ENCODE peak calls at places on chromosomes 4 and X, in five cellular contexts. One of them, this sample, is unnamed.

GRCh38 chr4:40856836-40857362 is 107.1 kb downstream of the NSUN7 start:
- DNase-seq in breast epithelium: no peak
- DNase-seq in K562: peak
- DNase-seq in Panc1: no peak
- DNase-seq in GM23338: peak
- DNase-seq in this sample: no peak

GRCh38 chr4:25075851-25076250 is 45.1 kb upstream of the LGI2 start:
- DNase-seq in breast epithelium: no peak
- DNase-seq in K562: no peak
- DNase-seq in Panc1: no peak
- DNase-seq in GM23338: no peak
- DNase-seq in this sample: no peak

GRCh38 chrX:107849747-107850478 is 24.2 kb downstream of the MID2 start:
- DNase-seq in breast epithelium: no peak
- DNase-seq in K562: no peak
- DNase-seq in Panc1: no peak
- DNase-seq in GM23338: peak
- DNase-seq in this sample: no peak

GRCh38 chrX:71222929-71223328 is at the start of gene GJB1:
- DNase-seq in breast epithelium: no peak
- DNase-seq in K562: no peak
- DNase-seq in Panc1: no peak
- DNase-seq in GM23338: no peak
- DNase-seq in this sample: no peak

GRCh38 chr4:189092596-189092995 is 848.1 kb upstream of the FRG1 start:
- DNase-seq in breast epithelium: no peak
- DNase-seq in K562: no peak
- DNase-seq in Panc1: no peak
- DNase-seq in GM23338: peak
- DNase-seq in this sample: no peak

GRCh38 chrX:20742106-20742505 is 475.4 kb upstream of the RPS6KA3 start:
- DNase-seq in breast epithelium: peak
- DNase-seq in K562: no peak
- DNase-seq in Panc1: no peak
- DNase-seq in GM23338: no peak
- DNase-seq in this sample: no peak

GRCh38 chr4:98092833-98093439 is 50.3 kb downstream of the STPG2 start:
- DNase-seq in breast epithelium: no peak
- DNase-seq in K562: no peak
- DNase-seq in Panc1: no peak
- DNase-seq in GM23338: peak
- DNase-seq in this sample: no peak

GRCh38 chr4:36712013-36712412 is 430.6 kb downstream of the DTHD1 start:
- DNase-seq in breast epithelium: no peak
- DNase-seq in K562: no peak
- DNase-seq in Panc1: no peak
- DNase-seq in GM23338: no peak
- DNase-seq in this sample: no peak

GRCh38 chr4:74320559-74321118 is 12.4 kb downstream of the EPGN start:
- DNase-seq in breast epithelium: peak
- DNase-seq in K562: peak
- DNase-seq in Panc1: peak
- DNase-seq in GM23338: peak
- DNase-seq in this sample: no peak

GRCh38 chrX:119648421-119648775 is 42.2 kb upstream of the NKRF start:
- DNase-seq in breast epithelium: no peak
- DNase-seq in K562: no peak
- DNase-seq in Panc1: no peak
- DNase-seq in GM23338: no peak
- DNase-seq in this sample: no peak

GRCh38 chr4:153345011-153345981 is 808 bp downstream of the MND1 start:
- DNase-seq in breast epithelium: no peak
- DNase-seq in K562: peak
- DNase-seq in Panc1: no peak
- DNase-seq in GM23338: peak
- DNase-seq in this sample: no peak

GRCh38 chr4:25031077-25031606 is 396 bp upstream of the LGI2 start:
- DNase-seq in breast epithelium: no peak
- DNase-seq in K562: no peak
- DNase-seq in Panc1: no peak
- DNase-seq in GM23338: peak
- DNase-seq in this sample: no peak

GRCh38 chr4:80186666-80187065 is 10.6 kb upstream of the PRDM8 start:
- DNase-seq in breast epithelium: no peak
- DNase-seq in K562: no peak
- DNase-seq in Panc1: no peak
- DNase-seq in GM23338: no peak
- DNase-seq in this sample: no peak

GRCh38 chr4:52253025-52253424 is 201.9 kb downstream of the SPATA18 start:
- DNase-seq in breast epithelium: no peak
- DNase-seq in K562: no peak
- DNase-seq in Panc1: no peak
- DNase-seq in GM23338: no peak
- DNase-seq in this sample: no peak

GRCh38 chrX:48736878-48737212 is 24.7 kb upstream of the GLOD5 start:
- DNase-seq in breast epithelium: no peak
- DNase-seq in K562: no peak
- DNase-seq in Panc1: no peak
- DNase-seq in GM23338: no peak
- DNase-seq in this sample: no peak

GRCh38 chrX:10892605-10893225 is 218.4 kb upstream of the HCCS start:
- DNase-seq in breast epithelium: no peak
- DNase-seq in K562: no peak
- DNase-seq in Panc1: no peak
- DNase-seq in GM23338: no peak
- DNase-seq in this sample: no peak

GRCh38 chr4:176718881-176719280 is 73.8 kb downstream of the VEGFC start:
- DNase-seq in breast epithelium: no peak
- DNase-seq in K562: no peak
- DNase-seq in Panc1: no peak
- DNase-seq in GM23338: no peak
- DNase-seq in this sample: no peak

GRCh38 chrX:102930990-102931756 is 5.9 kb upstream of the RAB40AL start:
- DNase-seq in breast epithelium: no peak
- DNase-seq in K562: no peak
- DNase-seq in Panc1: no peak
- DNase-seq in GM23338: no peak
- DNase-seq in this sample: no peak

GRCh38 chrX:49039598-49040375 is 3.4 kb downstream of the TFE3 start:
- DNase-seq in breast epithelium: peak
- DNase-seq in K562: peak
- DNase-seq in Panc1: no peak
- DNase-seq in GM23338: peak
- DNase-seq in this sample: peak

GRCh38 chr4:107818301-107818910 is 6.3 kb upstream of the SGMS2 start:
- DNase-seq in breast epithelium: no peak
- DNase-seq in K562: no peak
- DNase-seq in Panc1: no peak
- DNase-seq in GM23338: no peak
- DNase-seq in this sample: no peak

GRCh38 chrX:3516051-3516541 is 169.6 kb upstream of the MXRA5 start:
- DNase-seq in breast epithelium: no peak
- DNase-seq in K562: no peak
- DNase-seq in Panc1: no peak
- DNase-seq in GM23338: no peak
- DNase-seq in this sample: no peak

GRCh38 chrX:3788494-3789233 is 75.2 kb upstream of the PRKX start:
- DNase-seq in breast epithelium: no peak
- DNase-seq in K562: no peak
- DNase-seq in Panc1: no peak
- DNase-seq in GM23338: peak
- DNase-seq in this sample: no peak

GRCh38 chr4:93646225-93646930 is 182.2 kb upstream of the ATOH1 start:
- DNase-seq in breast epithelium: no peak
- DNase-seq in K562: no peak
- DNase-seq in Panc1: no peak
- DNase-seq in GM23338: no peak
- DNase-seq in this sample: no peak

DNA sequence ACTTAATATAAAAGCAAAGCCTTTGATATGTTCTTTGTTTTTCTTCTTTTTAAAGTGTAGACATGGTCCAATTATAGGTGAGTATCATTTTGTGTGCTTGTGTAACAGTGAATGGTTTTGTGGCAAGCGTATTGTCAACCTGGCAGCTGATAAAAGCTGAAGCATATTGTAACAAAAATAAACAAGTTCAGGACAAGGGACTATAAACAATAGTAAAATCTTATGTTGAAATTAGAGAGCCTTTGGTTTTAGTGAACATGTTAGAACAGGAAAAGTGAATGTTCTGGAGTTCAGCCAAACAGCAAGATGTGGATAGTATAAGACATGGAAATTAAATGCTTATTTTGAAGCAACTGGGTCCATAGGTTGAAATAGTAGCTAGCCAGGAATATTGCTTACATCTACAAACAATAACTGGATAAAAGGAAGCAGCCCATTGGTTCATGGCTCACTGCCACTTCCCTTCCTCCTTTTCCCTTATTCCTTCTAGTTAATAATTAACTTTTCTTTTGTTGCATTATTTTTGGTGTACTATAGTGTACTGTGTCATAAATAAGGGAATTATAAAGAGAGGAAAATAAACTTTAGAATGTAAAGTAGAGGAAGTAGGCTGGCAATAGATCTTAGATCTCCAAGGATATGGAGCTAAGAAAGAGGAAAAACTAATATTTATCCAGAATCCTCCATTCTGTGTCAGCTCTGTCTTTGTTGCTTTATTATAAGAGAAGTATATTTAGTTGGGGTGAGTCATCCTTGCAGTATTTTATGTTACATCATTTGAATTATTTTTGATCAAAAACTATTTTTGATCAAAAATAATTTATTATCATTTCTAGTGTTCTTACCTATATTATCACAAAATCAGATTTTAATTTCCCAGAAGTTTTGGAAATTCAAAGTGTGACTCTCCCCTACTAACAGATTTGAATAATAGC is 65.6 kb downstream of the MRPL1 start:
- DNase-seq in breast epithelium: no peak
- DNase-seq in K562: no peak
- DNase-seq in Panc1: no peak
- DNase-seq in GM23338: no peak
- DNase-seq in this sample: no peak
- TF ChIP-seq POLR2AphosphoS5 in breast epithelium: no peak
- TF ChIP-seq POLR2AphosphoS5 in K562: no peak
- TF ChIP-seq POLR2AphosphoS5 in Panc1: no peak
- TF ChIP-seq POLR2AphosphoS5 in GM23338: no peak
- TF ChIP-seq POLR2AphosphoS5 in this sample: peak

GRCh38 chr4:2469192-2469984 is 482 bp downstream of the RNF4 start:
- DNase-seq in breast epithelium: peak
- DNase-seq in K562: peak
- DNase-seq in Panc1: no peak
- DNase-seq in GM23338: peak
- DNase-seq in this sample: no peak

GRCh38 chr4:2472187-2472586 is 3.3 kb downstream of the RNF4 start:
- DNase-seq in breast epithelium: no peak
- DNase-seq in K562: no peak
- DNase-seq in Panc1: no peak
- DNase-seq in GM23338: no peak
- DNase-seq in this sample: no peak

GRCh38 chr4:2465032-2465431 is 3.9 kb upstream of the RNF4 start:
- DNase-seq in breast epithelium: no peak
- DNase-seq in K562: no peak
- DNase-seq in Panc1: no peak
- DNase-seq in GM23338: no peak
- DNase-seq in this sample: no peak

GRCh38 chr4:2462992-2463762 is 5.7 kb upstream of the RNF4 start:
- DNase-seq in breast epithelium: no peak
- DNase-seq in K562: no peak
- DNase-seq in Panc1: no peak
- DNase-seq in GM23338: peak
- DNase-seq in this sample: no peak

DNA sequence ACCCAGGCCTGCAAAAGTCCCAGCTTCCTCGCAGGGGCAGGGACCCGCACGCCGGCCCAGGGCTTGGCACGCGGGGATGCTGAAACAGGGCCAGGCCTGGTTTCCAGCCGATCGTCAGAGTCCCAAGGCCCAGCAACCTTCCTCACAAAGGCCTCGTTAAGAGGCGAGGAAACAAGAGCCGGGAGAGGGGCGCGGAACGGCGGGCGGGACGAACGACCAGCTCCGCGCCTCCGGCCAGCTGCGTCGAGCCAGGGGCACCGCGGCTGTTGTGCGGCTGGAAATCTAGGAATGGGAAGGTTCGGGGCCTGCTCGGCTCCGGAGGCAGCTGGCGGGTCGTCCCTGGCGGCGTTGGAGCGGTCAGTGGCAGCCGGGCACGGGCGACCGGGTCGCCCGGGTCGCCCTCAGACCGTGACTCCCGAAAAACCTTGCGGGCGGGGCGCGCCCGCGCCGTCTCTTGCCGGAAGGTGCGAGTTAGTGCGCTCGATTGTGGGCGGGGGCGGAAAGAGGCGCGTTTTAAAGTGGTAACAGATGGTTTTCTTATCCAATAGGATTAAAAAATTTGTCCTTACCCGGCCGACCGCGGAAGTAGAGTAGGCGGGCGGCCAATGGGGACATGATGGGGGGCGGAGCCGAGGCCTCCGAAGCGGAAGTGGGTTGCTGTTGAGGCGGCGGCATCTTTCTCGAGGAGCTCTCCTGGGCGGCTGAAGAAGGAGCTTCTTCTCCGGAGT is at the start of gene RNF4:
- DNase-seq in breast epithelium: peak
- DNase-seq in K562: peak
- DNase-seq in Panc1: peak
- DNase-seq in GM23338: peak
- DNase-seq in this sample: no peak
- TF ChIP-seq POLR2AphosphoS5 in breast epithelium: no peak
- TF ChIP-seq POLR2AphosphoS5 in K562: peak
- TF ChIP-seq POLR2AphosphoS5 in Panc1: peak
- TF ChIP-seq POLR2AphosphoS5 in GM23338: peak
- TF ChIP-seq POLR2AphosphoS5 in this sample: peak

GRCh38 chrX:131621650-131622049 is 77.8 kb downstream of the OR13H1 start:
- DNase-seq in breast epithelium: no peak
- DNase-seq in K562: no peak
- DNase-seq in Panc1: no peak
- DNase-seq in GM23338: no peak
- DNase-seq in this sample: no peak
- TF ChIP-seq POLR2AphosphoS5 in breast epithelium: no peak
- TF ChIP-seq POLR2AphosphoS5 in K562: no peak
- TF ChIP-seq POLR2AphosphoS5 in Panc1: no peak
- TF ChIP-seq POLR2AphosphoS5 in GM23338: no peak
- TF ChIP-seq POLR2AphosphoS5 in this sample: no peak

DNA sequence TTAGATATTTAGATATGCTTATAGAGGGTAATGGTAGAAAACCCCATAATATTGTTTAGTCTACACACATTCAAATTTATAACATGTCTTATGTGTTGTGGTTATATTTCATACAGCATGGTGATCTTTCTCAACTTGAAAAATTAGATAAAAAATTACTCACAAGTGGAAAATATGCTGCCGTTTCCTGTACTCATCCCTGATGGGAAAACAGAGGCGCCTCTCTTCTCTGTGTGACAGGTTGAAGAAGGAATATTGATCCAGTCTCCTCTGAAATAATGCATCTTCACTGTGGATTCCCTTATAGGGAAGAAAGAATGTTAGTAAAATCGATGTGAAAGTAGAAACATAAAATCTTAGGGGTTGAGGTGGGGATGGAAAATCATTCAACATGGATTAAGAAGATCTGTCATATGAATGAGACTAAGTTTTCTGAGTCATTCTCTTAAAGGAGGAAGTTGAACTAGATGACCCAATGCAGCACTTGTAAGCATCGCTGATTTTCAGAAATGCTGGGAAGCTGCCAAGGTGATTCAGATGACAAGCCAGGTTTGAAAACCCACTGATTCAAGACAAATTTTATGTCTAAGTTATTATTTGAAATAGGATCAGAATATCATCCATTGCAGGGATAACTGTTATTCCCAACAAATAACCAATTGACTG is 70.7 kb downstream of the ANKRD50 start:
- DNase-seq in breast epithelium: no peak
- DNase-seq in K562: no peak
- DNase-seq in Panc1: peak
- DNase-seq in GM23338: no peak
- DNase-seq in this sample: no peak
- TF ChIP-seq POLR2AphosphoS5 in breast epithelium: no peak
- TF ChIP-seq POLR2AphosphoS5 in K562: no peak
- TF ChIP-seq POLR2AphosphoS5 in Panc1: no peak
- TF ChIP-seq POLR2AphosphoS5 in GM23338: no peak
- TF ChIP-seq POLR2AphosphoS5 in this sample: no peak